ENCODE peak calls at places on chromosomes 13 and 19, in five cellular contexts. T, M, X, R and Z are unnamed samples.

GRCh38 chr13:39263033-39263432 is 224.8 kb downstream of the NHLRC3 start:
- DNase-seq in T (no peak), X (no peak), R (peak; percentile 18), M (peak; percentile 9), Z (peak; percentile 54)

GRCh38 chr19:36488816-36489138 is 584 bp downstream of the ZNF566 start:
- DNase-seq in X (no peak), R (peak; percentile 43), T (no peak), M (no peak), Z (no peak)

GRCh38 chr13:73809561-73809960 is 324.6 kb downstream of the KLF12 start:
- DNase-seq in R (no peak), T (no peak), X (no peak), M (no peak), Z (no peak)

GRCh38 chr13:75132800-75133695 is 348.9 kb downstream of the TBC1D4 start:
- DNase-seq in T (no peak), M (no peak), X (no peak), R (no peak), Z (no peak)

GRCh38 chr19:42121666-42122069 is 10.6 kb downstream of the POU2F2 start:
- DNase-seq in R (no peak), X (no peak), T (no peak), M (peak; percentile 59), Z (peak; percentile 50)

GRCh38 chr13:75384881-75385707 is 96.9 kb downstream of the TBC1D4 start:
- DNase-seq in R (no peak), X (no peak), T (no peak), M (no peak), Z (no peak)

GRCh38 chr19:3006075-3006767 is 22.9 kb downstream of the TLE2 start:
- DNase-seq in M (peak; percentile 35), T (no peak), R (peak; percentile 98), X (no peak), Z (no peak)

GRCh38 chr13:95573226-95573625 is 20.7 kb downstream of the CLDN10 start:
- DNase-seq in T (no peak), R (no peak), X (no peak), M (no peak), Z (no peak)

GRCh38 chr13:49996951-49997895 is at the start of gene TRIM13:
- DNase-seq in R (no peak), M (peak; percentile 92), X (peak; percentile 82), T (peak; percentile 94), Z (peak; percentile 93)

GRCh38 chr19:16361254-16361653 is 36.6 kb downstream of the KLF2 start:
- DNase-seq in X (no peak), T (no peak), R (no peak), M (no peak), Z (no peak)

GRCh38 chr13:83622422-83622784 is 259.9 kb downstream of the SLITRK1 start:
- DNase-seq in M (no peak), R (no peak), T (no peak), X (no peak), Z (no peak)

GRCh38 chr19:38514812-38515633 is 81.5 kb downstream of the RYR1 start:
- DNase-seq in X (peak; percentile 50), T (peak; percentile 94), M (peak; percentile 64), R (peak; percentile 86), Z (peak; percentile 66)

GRCh38 chr13:48585456-48585840 is 52.6 kb upstream of the RCBTB2 start:
- DNase-seq in T (no peak), X (peak; percentile 90), M (peak; percentile 31), R (no peak), Z (no peak)

GRCh38 chr13:73851104-73851503 is 283.1 kb downstream of the KLF12 start:
- DNase-seq in R (no peak), M (no peak), X (no peak), T (no peak), Z (no peak)

GRCh38 chr19:42284641-42285341 is 15.7 kb downstream of the CIC start:
- DNase-seq in R (no peak), T (peak; percentile 90), M (no peak), X (no peak), Z (peak; percentile 54)

GRCh38 chr19:20879501-20879900 is 43.5 kb upstream of the ZNF85 start:
- DNase-seq in T (no peak), X (no peak), M (no peak), R (no peak), Z (no peak)

GRCh38 chr19:41323430-41324125 is 13.6 kb downstream of the CCDC97 start:
- DNase-seq in T (peak; percentile 87), M (peak; percentile 51), R (peak; percentile 84), X (no peak), Z (no peak)

GRCh38 chr19:42619271-42619670 is 24.5 kb upstream of the CEACAM8 start:
- DNase-seq in M (no peak), X (no peak), R (no peak), T (no peak), Z (no peak)

GRCh38 chr19:18291590-18292459 is 10.4 kb upstream of the JUND start:
- DNase-seq in M (peak; percentile 90), X (peak; percentile 91), T (peak; percentile 95), R (peak; percentile 89), Z (peak; percentile 89)

GRCh38 chr19:20278342-20278741 is 111.3 kb downstream of the ZNF486 start:
- DNase-seq in R (no peak), M (peak; percentile 12), X (peak; percentile 28), T (no peak), Z (no peak)

GRCh38 chr13:64709079-64709478 is 2521.1 kb downstream of the PCDH9 start:
- DNase-seq in M (no peak), R (no peak), T (no peak), X (no peak), Z (no peak)

GRCh38 chr19:12792048-12792852 is 964 bp downstream of the JUNB start:
- DNase-seq in T (peak; percentile 95), R (peak; percentile 61), M (peak; percentile 79), X (peak; percentile 63), Z (peak; percentile 86)

GRCh38 chr19:6076675-6077463 is 33.4 kb downstream of the RFX2 start:
- DNase-seq in M (no peak), R (no peak), X (no peak), T (no peak), Z (peak; percentile 35)

GRCh38 chr13:39536906-39537305 is 66.1 kb downstream of the LHFPL6 start:
- DNase-seq in M (no peak), R (no peak), X (no peak), T (no peak), Z (no peak)

GRCh38 chr19:38527466-38528136 is 90.2 kb downstream of the MAP4K1 start:
- DNase-seq in X (no peak), M (no peak), R (peak; percentile 82), T (peak; percentile 60), Z (no peak)

GRCh38 chr19:35030257-35031071 is at the start of gene SCN1B:
- DNase-seq in M (peak; percentile 46), R (peak; percentile 89), T (peak; percentile 95), X (no peak), Z (peak; percentile 78)

GRCh38 chr13:43261018-43261417 is 237.6 kb downstream of the DNAJC15 start:
- DNase-seq in X (no peak), R (no peak), M (no peak), T (no peak), Z (no peak)

GRCh38 chr19:39679791-39680168 is 24.1 kb downstream of the LGALS16 start:
- DNase-seq in M (no peak), X (no peak), R (no peak), T (no peak), Z (no peak)

GRCh38 chr19:18708452-18709231 is 25.2 kb downstream of the CRTC1 start:
- DNase-seq in R (no peak), T (peak; percentile 55), X (no peak), M (no peak), Z (no peak)

GRCh38 chr19:4443966-4444764 is 13.4 kb downstream of the UBXN6 start:
- DNase-seq in R (no peak), X (no peak), T (peak; percentile 74), M (no peak), Z (no peak)
- TF ChIP-seq POLR2A in R (peak; percentile 64), X (no peak), T (no peak), M (no peak), Z (no peak)

DNA sequence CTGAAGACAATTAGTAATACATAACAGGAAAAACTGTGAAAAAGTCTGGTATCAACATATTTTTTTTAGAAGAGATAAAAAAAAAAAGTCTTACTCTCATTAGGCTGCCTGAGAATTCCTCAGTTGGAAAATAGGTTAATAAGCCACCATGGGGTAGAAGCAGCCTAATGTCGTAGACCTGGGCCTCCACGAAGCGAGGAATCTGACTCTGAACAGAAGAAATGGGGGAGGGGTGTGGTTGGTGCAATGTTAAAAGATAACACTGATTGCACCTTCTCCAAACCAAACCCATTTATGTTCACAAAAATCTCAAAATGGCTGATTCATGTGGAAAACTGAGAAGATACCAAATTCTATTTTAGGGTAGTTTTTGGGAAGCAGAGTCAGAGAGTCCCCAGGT is 62.4 kb downstream of the MPHOSPH8 start:
- DNase-seq in M (no peak), R (no peak), X (no peak), T (no peak), Z (no peak)
- H3K27ac ChIP-seq in M (no peak overlapping the region), R (no peak overlapping the region), X (no peak overlapping the region), T (no peak overlapping the region), Z (no peak overlapping the region)

DNA sequence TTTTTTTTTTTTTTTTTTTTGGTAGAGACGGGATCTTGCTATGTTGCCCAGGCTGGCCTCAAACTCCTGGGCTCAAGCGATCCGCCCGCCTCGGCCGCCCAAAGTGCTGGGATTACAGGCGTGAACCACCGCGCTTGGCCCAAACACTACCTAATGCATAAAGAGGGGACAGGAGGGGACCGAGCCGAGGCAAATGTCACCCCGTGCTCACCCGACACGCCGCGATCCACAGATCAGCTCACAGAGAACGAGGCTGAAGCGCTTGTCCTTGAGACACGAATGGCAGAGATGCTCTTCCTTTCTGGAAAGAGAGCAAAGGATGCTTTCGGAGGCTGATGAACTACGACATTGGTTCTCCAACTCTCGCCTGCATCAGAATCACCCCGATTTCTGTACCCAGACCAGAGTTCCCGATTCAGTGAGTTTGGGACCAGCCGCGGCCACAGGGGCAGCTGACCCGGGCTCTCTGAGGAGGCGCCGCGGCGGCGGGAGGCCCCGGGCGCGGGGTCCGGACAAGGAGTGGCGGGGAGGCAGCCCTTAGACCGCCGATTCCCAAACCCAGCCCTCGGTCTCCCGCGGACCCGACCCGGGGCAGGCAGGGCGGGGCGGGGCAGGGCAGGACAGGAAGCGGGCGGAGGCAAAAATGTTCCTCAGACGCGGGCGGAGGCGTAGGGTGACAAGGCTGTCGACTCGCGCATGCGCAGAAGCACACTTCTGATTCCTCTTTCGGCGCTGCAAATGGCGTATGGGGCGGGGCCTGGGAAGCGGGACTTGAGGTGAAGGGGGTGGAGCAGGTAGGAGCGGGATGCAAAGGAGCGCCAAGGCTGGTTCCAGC is at the start of gene ZNF699:
- DNase-seq in R (peak; percentile 94), T (peak; percentile 95), M (peak; percentile 99), X (peak; percentile 98), Z (peak; percentile 98)
- TF ChIP-seq POLR2A in R (peak; percentile 80), T (peak; percentile 92), M (peak; percentile 87), X (peak; percentile 21), Z (peak; percentile 81)

GRCh38 chr19:33860691-33861090 is 64.0 kb downstream of the KCTD15 start:
- DNase-seq in T (no peak), X (no peak), R (no peak), M (no peak), Z (no peak)
- H3K27ac ChIP-seq in T (no peak overlapping the region), X (no peak overlapping the region), R (no peak overlapping the region), M (no peak overlapping the region), Z (no peak overlapping the region)

GRCh38 chr13:23679214-23679613 is 109.0 kb downstream of the TNFRSF19 start:
- DNase-seq in T (no peak), M (no peak), R (no peak), X (no peak), Z (no peak)
- TF ChIP-seq POLR2A in T (no peak), M (no peak), R (no peak), X (no peak), Z (no peak)